ENCODE peak calls at places on chromosomes 12 and 14, in four cellular contexts. U is IMR-90, Z is Panc1, F is A549. P is an unnamed sample.

GRCh38 chr12:41289461-41289860 is 101.3 kb downstream of the PDZRN4 start:
- DNase-seq in U (no peak), Z (no peak), F (no peak), P (no peak)

GRCh38 chr12:55906056-55906455 is 21.6 kb downstream of the PYM1 start:
- DNase-seq in U (peak), Z (no peak), F (no peak), P (no peak)

GRCh38 chr12:75862692-75863471 is 168.7 kb downstream of the PHLDA1 start:
- DNase-seq in U (peak), Z (peak), F (peak), P (no peak)

GRCh38 chr12:106369624-106370346 is 12.2 kb downstream of the POLR3B start:
- DNase-seq in U (peak), Z (no peak), F (peak), P (peak)

GRCh38 chr12:2163172-2163927 is 110.6 kb downstream of the CACNA1C start:
- DNase-seq in U (peak), Z (no peak), F (no peak), P (peak)

GRCh38 chr14:60356921-60357550 is 108.0 kb downstream of the PPM1A start:
- DNase-seq in U (no peak), Z (no peak), F (no peak), P (no peak)

GRCh38 chr12:89311703-89312293 is 40.5 kb downstream of the DUSP6 start:
- DNase-seq in U (no peak), Z (no peak), F (no peak), P (no peak)

GRCh38 chr14:64800000-64800399 is 79.7 kb downstream of the SPTB start:
- DNase-seq in U (peak), Z (no peak), F (peak), P (no peak)

DNA sequence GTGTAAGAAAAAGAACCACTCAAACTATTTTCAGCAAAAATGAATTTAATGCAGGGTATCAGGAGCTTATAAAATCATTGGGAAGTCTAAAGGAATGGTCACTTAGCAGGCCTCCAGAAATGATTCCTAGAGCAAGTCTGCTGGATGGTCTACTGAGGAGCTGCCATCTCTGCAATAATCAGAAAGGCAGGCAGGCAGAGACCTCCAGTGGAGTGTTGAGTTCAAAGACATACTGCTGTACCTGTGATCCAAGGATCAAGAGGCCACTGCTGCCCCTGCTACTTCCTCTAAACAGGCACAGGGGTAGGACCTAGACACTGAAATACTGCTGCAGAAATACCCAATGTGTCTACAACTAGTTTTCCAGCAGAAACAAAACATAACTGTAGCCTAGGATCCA is 14.5 kb upstream of the KICS2 start:
- DNase-seq in U (peak), Z (no peak), F (peak), P (no peak)
- TF ChIP-seq CTCF in U (peak), Z (peak), F (no peak), P (peak)

GRCh38 chr12:26948309-26948708 is 10.0 kb downstream of the FGFR1OP2 start:
- DNase-seq in U (no peak), Z (no peak), F (no peak), P (no peak)
- H3K27ac ChIP-seq in U (no peak), Z (no peak), F (no peak), P (no peak)

GRCh38 chr14:81450100-81450531 is 50.0 kb upstream of the STON2 start:
- DNase-seq in U (no peak), Z (no peak), F (no peak), P (no peak)
- H3K4me3 ChIP-seq in U (no peak), Z (no peak), F (no peak), P (no peak)

GRCh38 chr14:77616454-77617229 is at the start of gene SPTLC2:
- DNase-seq in U (peak), Z (peak), F (peak), P (peak)
- TF ChIP-seq CTCF in U (peak), Z (peak), F (peak), P (no peak)

DNA sequence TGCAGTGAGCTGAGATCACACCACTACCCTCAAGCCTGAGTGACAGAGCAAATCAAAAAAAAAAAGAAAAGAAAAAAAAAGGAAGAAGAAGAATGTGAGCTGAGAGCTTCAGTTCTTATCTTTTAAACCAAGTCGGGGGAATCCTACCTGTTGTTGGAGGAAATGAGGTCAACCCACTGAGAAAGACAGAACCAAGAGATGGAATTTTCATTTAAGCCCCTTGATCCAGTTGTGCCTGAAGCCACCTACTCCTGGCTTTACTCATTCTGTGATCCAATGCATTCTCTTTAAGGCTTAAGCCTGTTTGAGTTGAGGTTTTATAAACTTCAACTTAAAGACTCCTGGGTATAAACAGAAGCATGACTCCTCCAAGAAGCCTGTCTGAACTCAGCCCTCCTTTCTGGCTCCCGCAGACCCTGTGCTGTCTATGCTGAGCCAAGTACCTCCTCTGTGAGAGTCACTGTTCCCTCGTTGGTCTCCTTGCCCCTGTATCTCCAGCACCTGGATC is 32.5 kb downstream of the MAP1LC3B2 start:
- DNase-seq in U (peak), Z (no peak), F (no peak), P (peak)
- H3K27ac ChIP-seq in U (peak), Z (peak), F (peak), P (peak)

GRCh38 chr12:51953925-51954324 is 2.4 kb downstream of the ACVR1B start:
- DNase-seq in U (no peak), Z (no peak), F (no peak), P (no peak)

GRCh38 chr12:51951843-51952722 is 584 bp downstream of the ACVR1B start:
- DNase-seq in U (no peak), Z (no peak), F (no peak), P (no peak)

GRCh38 chr12:51953011-51953568 is 1.6 kb downstream of the ACVR1B start:
- DNase-seq in U (no peak), Z (no peak), F (no peak), P (no peak)

GRCh38 chr12:51955702-51956101 is 4.2 kb downstream of the ACVR1B start:
- DNase-seq in U (no peak), Z (no peak), F (no peak), P (no peak)

DNA sequence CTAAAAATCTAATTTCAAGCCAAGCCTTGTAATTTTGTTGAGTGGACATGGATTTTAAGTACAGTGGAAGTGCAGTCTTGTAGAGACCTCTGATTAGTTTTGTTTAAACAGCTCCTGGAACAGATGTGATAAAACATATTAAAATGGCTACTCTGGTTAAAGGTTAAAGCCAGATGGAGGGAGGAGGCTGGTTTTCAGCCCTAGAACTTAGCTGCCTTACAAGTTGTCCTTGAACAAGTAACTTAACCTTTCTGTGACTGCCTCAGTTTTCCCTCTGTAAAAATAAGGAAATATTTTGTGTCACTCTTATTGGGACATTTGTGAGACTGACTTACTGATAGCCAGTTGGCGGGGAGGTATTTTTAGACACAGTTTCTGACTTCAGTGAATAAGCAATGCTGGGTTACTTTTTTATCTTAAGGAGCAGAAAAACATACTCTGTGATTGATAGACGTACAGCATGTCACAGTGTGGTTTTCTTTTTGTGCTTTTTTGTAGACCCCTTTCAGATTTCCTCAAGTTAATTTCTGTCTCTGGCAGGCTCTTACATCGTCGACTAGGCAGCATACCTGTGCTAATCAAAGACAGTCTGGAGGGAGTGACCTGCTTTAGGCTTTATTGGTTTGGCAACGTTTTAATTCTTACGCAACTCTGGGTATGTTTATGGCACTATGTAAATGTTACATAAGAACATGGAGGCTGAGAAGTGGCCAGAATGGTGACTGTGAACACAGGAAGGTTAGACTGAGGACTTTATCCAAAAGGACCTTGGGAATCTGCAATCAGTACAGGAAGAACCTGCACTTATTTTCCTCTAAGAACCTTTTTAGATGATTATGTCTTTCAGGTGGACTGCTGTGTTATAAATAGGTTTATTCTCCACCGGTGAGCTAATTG is 3.2 kb downstream of the ACVR1B start:
- DNase-seq in U (no peak), Z (no peak), F (peak), P (no peak)
- H3K4me3 ChIP-seq in U (no peak), Z (no peak), F (no peak), P (no peak)

GRCh38 chr14:97410667-97411286 is 613.6 kb downstream of the VRK1 start:
- DNase-seq in U (no peak), Z (no peak), F (no peak), P (no peak)
- TF ChIP-seq CTCF in U (no peak), Z (peak), F (no peak), P (no peak)

GRCh38 chr12:14373202-14373601 is 7.7 kb downstream of the ATF7IP start:
- DNase-seq in U (peak), Z (no peak), F (no peak), P (peak)

GRCh38 chr12:14367097-14367661 is 1.7 kb downstream of the ATF7IP start:
- DNase-seq in U (peak), Z (no peak), F (peak), P (no peak)

GRCh38 chr12:14365294-14366210 is at the start of gene ATF7IP:
- DNase-seq in U (peak), Z (peak), F (peak), P (peak)

GRCh38 chr12:14366211-14366762 is 805 bp downstream of the ATF7IP start:
- DNase-seq in U (peak), Z (no peak), F (peak), P (no peak)

DNA sequence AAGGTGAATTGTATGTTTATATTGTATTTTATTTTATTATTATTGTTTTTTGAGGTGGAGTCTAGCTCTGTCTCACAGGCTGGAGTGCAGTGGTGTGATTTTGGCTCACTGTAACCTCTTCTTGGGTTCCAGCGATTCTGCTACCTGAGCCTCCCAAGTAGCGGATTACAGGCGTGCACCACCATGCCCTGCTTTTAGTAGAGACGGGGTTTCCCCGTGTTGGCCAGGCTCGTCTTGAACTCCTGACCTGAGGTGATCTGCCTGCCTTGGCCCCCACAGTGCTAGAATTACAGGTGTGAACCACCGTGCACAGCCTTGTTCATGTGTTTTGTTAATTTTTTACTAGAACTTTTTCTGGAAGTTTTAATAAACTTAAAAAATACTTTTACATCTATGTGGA is 3.8 kb downstream of the ATF7IP start:
- DNase-seq in U (no peak), Z (no peak), F (no peak), P (no peak)
- H3K27ac ChIP-seq in U (no peak), Z (no peak), F (no peak), P (no peak)

DNA sequence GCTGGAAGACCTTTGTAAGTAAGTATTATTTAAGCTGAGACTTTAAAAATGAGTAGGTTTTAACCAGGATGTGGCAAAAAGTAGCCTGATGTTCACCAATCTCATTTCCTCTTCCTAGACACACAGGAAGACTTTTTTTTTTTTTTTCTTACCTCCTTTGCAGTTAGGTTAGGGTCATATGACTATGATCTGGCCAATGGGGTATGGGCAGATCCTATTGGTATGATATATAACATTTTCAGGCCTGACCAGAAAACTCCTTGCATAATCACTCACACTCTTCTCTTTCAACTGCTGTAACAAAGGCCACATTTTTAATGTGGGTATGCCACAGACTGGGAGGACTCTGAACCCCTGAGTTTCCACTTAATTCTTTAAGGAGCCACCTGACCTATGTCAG is 2.7 kb upstream of the RPS6KA5 start:
- DNase-seq in U (no peak), Z (no peak), F (peak), P (no peak)
- H3K4me3 ChIP-seq in U (no peak), Z (no peak), F (no peak), P (no peak)

DNA sequence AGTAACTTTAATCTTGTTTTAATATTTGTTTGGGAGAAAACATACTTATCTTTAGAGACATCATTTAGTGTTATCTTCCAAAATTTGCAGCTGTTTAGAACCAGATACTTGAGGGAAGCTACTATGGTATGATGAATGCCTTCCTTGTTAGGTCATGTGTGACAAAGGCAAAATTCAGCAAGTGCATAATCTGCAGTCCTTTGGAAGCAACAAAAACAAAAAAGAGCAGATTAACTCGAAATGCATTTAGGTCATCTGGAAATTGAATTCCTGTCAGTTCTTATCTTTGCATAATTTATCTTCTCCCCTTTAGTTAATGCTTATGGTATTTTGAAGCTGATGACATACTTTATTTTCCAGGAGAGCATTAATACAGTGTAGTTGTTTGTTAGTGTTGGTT is 3.5 kb downstream of the FBXO34 start:
- DNase-seq in U (peak), Z (no peak), F (no peak), P (peak)
- TF ChIP-seq CTCF in U (no peak), Z (no peak), F (no peak), P (no peak)

P was measured in AG04450.